ENCODE peak calls at places on chromosome 10, in eight cellular contexts. K is upper lobe of right lung; D is CD8-positive, alpha-beta memory T cell; A is prostate gland; F is CD4-positive, alpha-beta T cell; R is kidney epithelial cell; U is right atrium auricular region; O is adipocyte. H is an unnamed sample.

GRCh38 chr10:70602665-70603438 is at the start of gene PRF1:
- DNase-seq in O (no peak), R (no peak), F (peak; percentile 67), U (peak; percentile 56), D (peak; percentile 94), A (no peak), K (peak; percentile 73), H (no peak)

GRCh38 chr10:60572511-60573194 is 183.0 kb upstream of the ANK3 start:
- DNase-seq in F (no peak), D (no peak), O (peak; percentile 63), R (peak; percentile 69), K (no peak), U (no peak), A (peak; percentile 15), H (peak; percentile 83)

GRCh38 chr10:47296111-47296894 is 3.7 kb upstream of the GDF10 start:
- DNase-seq in U (no peak), O (peak; percentile 34), K (no peak), D (no peak), R (no peak), A (no peak), F (no peak), H (no peak)

GRCh38 chr10:29277296-29277695 is 11.6 kb upstream of the LYZL1 start:
- DNase-seq in R (no peak), O (no peak), A (no peak), U (no peak), F (no peak), D (no peak), K (no peak), H (no peak)

GRCh38 chr10:79884006-79884405 is 57.5 kb downstream of the NUTM2E start:
- DNase-seq in F (no peak), D (no peak), K (no peak), U (no peak), R (no peak), A (no peak), O (no peak), H (no peak)

GRCh38 chr10:120514035-120514620 is 57.1 kb downstream of the PLPP4 start:
- DNase-seq in F (no peak), A (no peak), U (no peak), K (no peak), O (peak; percentile 42), D (no peak), R (no peak), H (no peak)

GRCh38 chr10:73910764-73911552 is at the start of gene PLAU:
- DNase-seq in R (no peak), D (peak; percentile 53), K (peak; percentile 79), U (no peak), O (peak; percentile 61), A (peak; percentile 25), F (no peak), H (no peak)

GRCh38 chr10:35433851-35434426 is 97.6 kb downstream of the CCNY start:
- DNase-seq in A (no peak), O (peak; percentile 88), D (no peak), U (no peak), R (peak; percentile 37), F (no peak), K (no peak), H (peak; percentile 96)

GRCh38 chr10:14451341-14451740 is 120.6 kb upstream of the FRMD4A start:
- DNase-seq in O (no peak), K (no peak), F (no peak), A (no peak), D (no peak), R (no peak), U (no peak), H (peak; percentile 62)

GRCh38 chr10:119489572-119490326 is 52.8 kb downstream of the RGS10 start:
- DNase-seq in R (no peak), K (no peak), O (peak; percentile 64), A (no peak), D (peak; percentile 64), U (no peak), F (peak; percentile 40), H (no peak)

GRCh38 chr10:92387289-92387940 is 96.4 kb downstream of the MARCHF5 start:
- DNase-seq in R (peak; percentile 19), D (no peak), A (no peak), O (peak; percentile 59), K (no peak), U (no peak), F (no peak), H (peak; percentile 58)

GRCh38 chr10:85222300-85222699 is 893.9 kb downstream of the CCSER2 start:
- DNase-seq in D (no peak), F (no peak), R (no peak), K (no peak), O (no peak), U (no peak), A (no peak), H (no peak)

GRCh38 chr10:44065788-44066075 is 319.2 kb downstream of the CXCL12 start:
- DNase-seq in O (no peak), U (no peak), K (no peak), F (no peak), D (no peak), R (no peak), A (no peak), H (no peak)

GRCh38 chr10:119677904-119678755 is 26.9 kb downstream of the BAG3 start:
- DNase-seq in R (no peak), U (no peak), K (no peak), O (no peak), D (no peak), A (no peak), F (no peak), H (no peak)

GRCh38 chr10:101570764-101571572 is 17.1 kb downstream of the POLL start:
- DNase-seq in F (no peak), U (no peak), O (no peak), A (no peak), K (peak; percentile 65), R (no peak), D (no peak), H (no peak)
- H3K27me3 ChIP-seq in F (peaks cover 40% of the 10 kb centered on the region), U (peaks cover 21% of the 10 kb centered on the region), O (peaks cover 36% of the 10 kb centered on the region), A (peaks cover 5% of the 10 kb centered on the region), K (peaks cover 39% of the 10 kb centered on the region), R (peaks cover 63% of the 10 kb centered on the region), D (peaks cover 33% of the 10 kb centered on the region), H (peaks cover 15% of the 10 kb centered on the region)

GRCh38 chr10:110169586-110169985 is 37.8 kb upstream of the MXI1 start:
- DNase-seq in F (no peak), A (no peak), R (no peak), D (no peak), U (peak; percentile 18), K (no peak), O (no peak), H (no peak)

GRCh38 chr10:110172155-110172554 is 35.2 kb upstream of the MXI1 start:
- DNase-seq in K (no peak), R (no peak), A (no peak), O (no peak), F (no peak), U (no peak), D (no peak), H (no peak)

GRCh38 chr10:110168601-110169481 is 38.6 kb upstream of the MXI1 start:
- DNase-seq in F (no peak), R (no peak), D (no peak), K (no peak), O (no peak), A (no peak), U (peak; percentile 57), H (no peak)

GRCh38 chr10:110171032-110171431 is 36.4 kb upstream of the MXI1 start:
- DNase-seq in A (no peak), D (no peak), F (no peak), K (no peak), O (no peak), U (no peak), R (peak; percentile 31), H (no peak)

GRCh38 chr10:110170142-110170887 is 37.1 kb upstream of the MXI1 start:
- DNase-seq in R (no peak), O (no peak), U (peak; percentile 56), D (no peak), K (no peak), A (no peak), F (no peak), H (no peak)
- H3K27me3 ChIP-seq in R (peaks cover 16% of the 10 kb centered on the region), O (peaks cover 45% of the 10 kb centered on the region), U (no peaks in the 10 kb centered on the region), D (peaks cover 36% of the 10 kb centered on the region), K (peaks cover 56% of the 10 kb centered on the region), A (peaks cover 15% of the 10 kb centered on the region), F (peaks cover 69% of the 10 kb centered on the region), H (peaks cover 38% of the 10 kb centered on the region)

GRCh38 chr10:96595741-96596140 is 8.9 kb upstream of the TM9SF3 start:
- DNase-seq in K (no peak), R (no peak), U (no peak), D (no peak), A (no peak), F (no peak), O (no peak), H (no peak)

GRCh38 chr10:96600337-96600736 is 13.5 kb upstream of the TM9SF3 start:
- DNase-seq in O (no peak), K (no peak), D (no peak), F (no peak), R (no peak), U (no peak), A (peak; percentile 20), H (no peak)

GRCh38 chr10:96598841-96599240 is 12.0 kb upstream of the TM9SF3 start:
- DNase-seq in D (no peak), R (no peak), A (no peak), K (no peak), O (no peak), F (no peak), U (no peak), H (no peak)

GRCh38 chr10:96596422-96597407 is 9.9 kb upstream of the TM9SF3 start:
- DNase-seq in O (no peak), K (no peak), A (no peak), D (no peak), U (no peak), F (no peak), R (no peak), H (no peak)
- H3K27me3 ChIP-seq in O (peaks cover 3% of the 10 kb centered on the region), K (no peaks in the 10 kb centered on the region), A (no peaks in the 10 kb centered on the region), D (no peaks in the 10 kb centered on the region), U (no peaks in the 10 kb centered on the region), F (no peaks in the 10 kb centered on the region), R (no peaks in the 10 kb centered on the region), H (peaks cover 2% of the 10 kb centered on the region)

GRCh38 chr10:501596-501995 is 187.9 kb downstream of the DIP2C start:
- DNase-seq in A (no peak), D (no peak), O (no peak), F (no peak), U (no peak), R (no peak), K (peak; percentile 51), H (no peak)

GRCh38 chr10:498760-499435 is 190.6 kb downstream of the DIP2C start:
- DNase-seq in D (no peak), A (no peak), O (no peak), F (no peak), R (no peak), K (peak; percentile 53), U (no peak), H (no peak)

GRCh38 chr10:497898-498451 is 191.5 kb downstream of the DIP2C start:
- DNase-seq in F (no peak), R (no peak), O (no peak), A (no peak), K (peak; percentile 41), D (no peak), U (no peak), H (no peak)

GRCh38 chr10:499991-500390 is 189.5 kb downstream of the DIP2C start:
- DNase-seq in U (no peak), K (peak; percentile 39), O (no peak), F (no peak), D (no peak), R (no peak), A (no peak), H (no peak)

DNA sequence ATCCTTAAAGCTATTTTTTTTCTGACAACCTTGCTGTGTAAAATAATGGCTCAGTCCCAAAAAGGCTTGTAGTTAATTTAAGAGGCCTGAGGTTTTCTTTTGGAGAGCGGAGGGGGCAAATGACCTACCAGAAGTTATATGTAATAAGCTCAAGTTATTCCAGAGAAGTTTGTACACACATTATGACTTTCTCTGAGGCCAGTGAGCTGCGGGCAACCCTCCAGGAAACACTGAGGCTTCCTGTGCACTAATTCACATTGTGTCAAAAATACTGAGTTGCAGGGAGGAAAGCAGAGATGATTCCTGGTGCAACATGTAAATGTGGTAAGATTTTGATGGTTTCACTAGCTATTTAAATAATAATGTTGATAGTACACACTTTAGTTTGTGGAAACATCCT is 188.6 kb downstream of the DIP2C start:
- DNase-seq in D (no peak), U (no peak), K (no peak), O (peak; percentile 17), A (no peak), R (no peak), F (no peak), H (peak; percentile 55)
- H3K27me3 ChIP-seq in D (peaks cover 5% of the 10 kb centered on the region), U (no peaks in the 10 kb centered on the region), K (no peaks in the 10 kb centered on the region), O (no peaks in the 10 kb centered on the region), A (no peaks in the 10 kb centered on the region), R (no peaks in the 10 kb centered on the region), F (no peaks in the 10 kb centered on the region), H (no peaks in the 10 kb centered on the region)

H was measured in astrocyte.